ENCODE peak calls at places on chromosomes 11 and 22, in six cellular contexts. One of them, this sample, is unnamed.

GRCh38 chr22:36921309-36922096 is 8.1 kb downstream of the CSF2RB start:
- DNase-seq in H9: no peak
- DNase-seq in IMR-90: no peak
- DNase-seq in mesenchymal stem cell: no peak
- DNase-seq in trophoblast cell: peak
- DNase-seq in neuronal stem cell: no peak
- DNase-seq in this sample: no peak

GRCh38 chr22:49415219-49415951 is 412.3 kb downstream of the BRD1 start:
- DNase-seq in IMR-90: no peak
- DNase-seq in trophoblast cell: no peak
- DNase-seq in mesenchymal stem cell: no peak
- DNase-seq in H9: no peak
- DNase-seq in neuronal stem cell: no peak
- DNase-seq in this sample: no peak

GRCh38 chr11:125057370-125058060 is 5.6 kb upstream of the SLC37A2 start:
- DNase-seq in neuronal stem cell: no peak
- DNase-seq in mesenchymal stem cell: no peak
- DNase-seq in trophoblast cell: no peak
- DNase-seq in H9: no peak
- DNase-seq in IMR-90: no peak
- DNase-seq in this sample: no peak

GRCh38 chr22:42432818-42433217 is 615 bp upstream of the NFAM1 start:
- DNase-seq in trophoblast cell: no peak
- DNase-seq in H9: no peak
- DNase-seq in mesenchymal stem cell: no peak
- DNase-seq in IMR-90: no peak
- DNase-seq in neuronal stem cell: no peak
- DNase-seq in this sample: no peak

GRCh38 chr11:35210886-35211546 is 72.0 kb downstream of the CD44 start:
- DNase-seq in neuronal stem cell: no peak
- DNase-seq in H9: no peak
- DNase-seq in IMR-90: no peak
- DNase-seq in trophoblast cell: no peak
- DNase-seq in mesenchymal stem cell: no peak
- DNase-seq in this sample: no peak

GRCh38 chr22:20522828-20523117 is 15.4 kb downstream of the MED15 start:
- DNase-seq in mesenchymal stem cell: no peak
- DNase-seq in trophoblast cell: no peak
- DNase-seq in IMR-90: no peak
- DNase-seq in H9: no peak
- DNase-seq in neuronal stem cell: no peak
- DNase-seq in this sample: no peak

GRCh38 chr22:26570126-26570525 is 19.8 kb downstream of the TPST2 start:
- DNase-seq in neuronal stem cell: no peak
- DNase-seq in mesenchymal stem cell: no peak
- DNase-seq in IMR-90: no peak
- DNase-seq in trophoblast cell: no peak
- DNase-seq in H9: no peak
- DNase-seq in this sample: no peak

GRCh38 chr11:99739464-99740089 is 718.8 kb downstream of the CNTN5 start:
- DNase-seq in trophoblast cell: no peak
- DNase-seq in H9: no peak
- DNase-seq in IMR-90: peak
- DNase-seq in neuronal stem cell: peak
- DNase-seq in mesenchymal stem cell: peak
- DNase-seq in this sample: no peak

GRCh38 chr11:106733518-106734162 is 284.6 kb downstream of the GUCY1A2 start:
- DNase-seq in trophoblast cell: no peak
- DNase-seq in neuronal stem cell: no peak
- DNase-seq in mesenchymal stem cell: no peak
- DNase-seq in H9: no peak
- DNase-seq in IMR-90: no peak
- DNase-seq in this sample: no peak

GRCh38 chr11:83815736-83816135 is 529.6 kb upstream of the CCDC90B start:
- DNase-seq in neuronal stem cell: no peak
- DNase-seq in H9: no peak
- DNase-seq in mesenchymal stem cell: no peak
- DNase-seq in trophoblast cell: no peak
- DNase-seq in IMR-90: peak
- DNase-seq in this sample: no peak

GRCh38 chr11:128903248-128904041 is 12.3 kb downstream of the KCNJ5 start:
- DNase-seq in IMR-90: peak
- DNase-seq in trophoblast cell: no peak
- DNase-seq in H9: peak
- DNase-seq in neuronal stem cell: no peak
- DNase-seq in mesenchymal stem cell: no peak
- DNase-seq in this sample: no peak

GRCh38 chr22:32665676-32666075 is 135.8 kb upstream of the TIMP3 start:
- DNase-seq in trophoblast cell: no peak
- DNase-seq in neuronal stem cell: no peak
- DNase-seq in mesenchymal stem cell: peak
- DNase-seq in H9: no peak
- DNase-seq in IMR-90: peak
- DNase-seq in this sample: no peak

GRCh38 chr11:2944953-2945756 is 15.9 kb upstream of the PHLDA2 start:
- DNase-seq in trophoblast cell: peak
- DNase-seq in H9: peak
- DNase-seq in IMR-90: peak
- DNase-seq in neuronal stem cell: peak
- DNase-seq in mesenchymal stem cell: peak
- DNase-seq in this sample: peak

GRCh38 chr11:103939694-103940093 is 96.7 kb upstream of the DDI1 start:
- DNase-seq in trophoblast cell: no peak
- DNase-seq in mesenchymal stem cell: no peak
- DNase-seq in IMR-90: no peak
- DNase-seq in H9: no peak
- DNase-seq in neuronal stem cell: no peak
- DNase-seq in this sample: no peak

GRCh38 chr22:41334215-41334614 is 32.9 kb downstream of the ZC3H7B start:
- DNase-seq in trophoblast cell: no peak
- DNase-seq in neuronal stem cell: no peak
- DNase-seq in H9: no peak
- DNase-seq in mesenchymal stem cell: no peak
- DNase-seq in IMR-90: no peak
- DNase-seq in this sample: no peak

GRCh38 chr22:41333806-41334205 is 32.5 kb downstream of the ZC3H7B start:
- DNase-seq in H9: no peak
- DNase-seq in trophoblast cell: peak
- DNase-seq in neuronal stem cell: no peak
- DNase-seq in IMR-90: no peak
- DNase-seq in mesenchymal stem cell: no peak
- DNase-seq in this sample: no peak

GRCh38 chr22:41338614-41339212 is 37.4 kb downstream of the ZC3H7B start:
- DNase-seq in IMR-90: no peak
- DNase-seq in H9: no peak
- DNase-seq in mesenchymal stem cell: no peak
- DNase-seq in neuronal stem cell: no peak
- DNase-seq in trophoblast cell: no peak
- DNase-seq in this sample: no peak

GRCh38 chr22:41332217-41332616 is 30.9 kb downstream of the ZC3H7B start:
- DNase-seq in mesenchymal stem cell: no peak
- DNase-seq in H9: no peak
- DNase-seq in IMR-90: no peak
- DNase-seq in neuronal stem cell: no peak
- DNase-seq in trophoblast cell: no peak
- DNase-seq in this sample: no peak

GRCh38 chr22:41334951-41335635 is 33.8 kb downstream of the ZC3H7B start:
- DNase-seq in IMR-90: no peak
- DNase-seq in mesenchymal stem cell: no peak
- DNase-seq in neuronal stem cell: no peak
- DNase-seq in H9: no peak
- DNase-seq in trophoblast cell: no peak
- DNase-seq in this sample: no peak
- H4K91ac ChIP-seq in IMR-90: no peak
- H4K91ac ChIP-seq in mesenchymal stem cell: no peak
- H4K91ac ChIP-seq in neuronal stem cell: no peak
- H4K91ac ChIP-seq in H9: no peak
- H4K91ac ChIP-seq in trophoblast cell: no peak
- H4K91ac ChIP-seq in this sample: no peak

DNA sequence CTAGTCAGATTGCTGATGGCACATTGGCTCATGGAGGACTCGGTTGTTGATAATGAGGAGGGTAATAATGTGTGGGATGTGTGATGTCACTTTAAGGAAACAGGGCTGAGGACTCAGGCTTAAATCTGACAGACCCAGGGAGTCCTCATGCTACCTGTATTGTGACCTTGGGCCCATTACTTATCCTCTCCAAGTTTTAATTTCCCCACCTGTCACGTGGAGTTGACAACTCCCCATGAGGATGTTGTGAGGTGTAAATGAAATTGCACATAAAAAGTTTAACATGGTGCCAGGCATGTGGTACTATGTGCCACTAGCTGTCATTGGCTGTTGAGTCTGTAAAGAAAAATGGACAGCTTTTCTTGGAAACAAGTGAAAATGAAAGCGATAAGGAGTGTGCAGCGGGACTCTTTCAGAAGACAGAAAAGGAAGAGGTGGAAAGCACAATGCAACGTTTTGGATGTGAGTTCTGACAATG is 15.3 kb downstream of the IL10RA start:
- DNase-seq in trophoblast cell: no peak
- DNase-seq in mesenchymal stem cell: no peak
- DNase-seq in H9: no peak
- DNase-seq in IMR-90: no peak
- DNase-seq in neuronal stem cell: no peak
- DNase-seq in this sample: no peak
- H4K91ac ChIP-seq in trophoblast cell: no peak
- H4K91ac ChIP-seq in mesenchymal stem cell: no peak
- H4K91ac ChIP-seq in H9: no peak
- H4K91ac ChIP-seq in IMR-90: no peak
- H4K91ac ChIP-seq in neuronal stem cell: no peak
- H4K91ac ChIP-seq in this sample: no peak

GRCh38 chr11:69368119-69368880 is 74.3 kb downstream of the MYEOV start:
- DNase-seq in mesenchymal stem cell: no peak
- DNase-seq in neuronal stem cell: no peak
- DNase-seq in H9: peak
- DNase-seq in IMR-90: no peak
- DNase-seq in trophoblast cell: no peak
- DNase-seq in this sample: peak

GRCh38 chr11:69369210-69369609 is 75.3 kb downstream of the MYEOV start:
- DNase-seq in mesenchymal stem cell: no peak
- DNase-seq in IMR-90: no peak
- DNase-seq in neuronal stem cell: no peak
- DNase-seq in H9: peak
- DNase-seq in trophoblast cell: no peak
- DNase-seq in this sample: no peak

GRCh38 chr11:69365567-69365966 is 71.6 kb downstream of the MYEOV start:
- DNase-seq in H9: no peak
- DNase-seq in IMR-90: no peak
- DNase-seq in neuronal stem cell: no peak
- DNase-seq in trophoblast cell: no peak
- DNase-seq in mesenchymal stem cell: no peak
- DNase-seq in this sample: no peak

GRCh38 chr11:69366591-69366990 is 72.6 kb downstream of the MYEOV start:
- DNase-seq in mesenchymal stem cell: no peak
- DNase-seq in H9: peak
- DNase-seq in IMR-90: no peak
- DNase-seq in neuronal stem cell: no peak
- DNase-seq in trophoblast cell: no peak
- DNase-seq in this sample: no peak

GRCh38 chr11:69367211-69367964 is 73.4 kb downstream of the MYEOV start:
- DNase-seq in mesenchymal stem cell: peak
- DNase-seq in H9: peak
- DNase-seq in neuronal stem cell: no peak
- DNase-seq in trophoblast cell: no peak
- DNase-seq in IMR-90: peak
- DNase-seq in this sample: peak
- H4K91ac ChIP-seq in mesenchymal stem cell: peak
- H4K91ac ChIP-seq in H9: no peak
- H4K91ac ChIP-seq in neuronal stem cell: no peak
- H4K91ac ChIP-seq in trophoblast cell: no peak
- H4K91ac ChIP-seq in IMR-90: peak
- H4K91ac ChIP-seq in this sample: no peak

GRCh38 chr11:65425971-65426838 is 3.6 kb downstream of the NEAT1 start:
- DNase-seq in neuronal stem cell: no peak
- DNase-seq in trophoblast cell: peak
- DNase-seq in mesenchymal stem cell: peak
- DNase-seq in H9: no peak
- DNase-seq in IMR-90: peak
- DNase-seq in this sample: no peak
- H4K91ac ChIP-seq in neuronal stem cell: no peak
- H4K91ac ChIP-seq in trophoblast cell: no peak
- H4K91ac ChIP-seq in mesenchymal stem cell: no peak
- H4K91ac ChIP-seq in H9: no peak
- H4K91ac ChIP-seq in IMR-90: no peak
- H4K91ac ChIP-seq in this sample: no peak

GRCh38 chr11:131658414-131658813 is 288.0 kb downstream of the NTM start:
- DNase-seq in IMR-90: no peak
- DNase-seq in mesenchymal stem cell: no peak
- DNase-seq in H9: no peak
- DNase-seq in trophoblast cell: no peak
- DNase-seq in neuronal stem cell: no peak
- DNase-seq in this sample: no peak

GRCh38 chr11:131656839-131657211 is 286.4 kb downstream of the NTM start:
- DNase-seq in H9: peak
- DNase-seq in mesenchymal stem cell: no peak
- DNase-seq in neuronal stem cell: no peak
- DNase-seq in IMR-90: no peak
- DNase-seq in trophoblast cell: no peak
- DNase-seq in this sample: no peak

GRCh38 chr11:131661137-131661536 is 290.7 kb downstream of the NTM start:
- DNase-seq in neuronal stem cell: no peak
- DNase-seq in trophoblast cell: peak
- DNase-seq in H9: no peak
- DNase-seq in mesenchymal stem cell: peak
- DNase-seq in IMR-90: peak
- DNase-seq in this sample: no peak

GRCh38 chr11:131659931-131660330 is 289.5 kb downstream of the NTM start:
- DNase-seq in trophoblast cell: no peak
- DNase-seq in H9: no peak
- DNase-seq in neuronal stem cell: no peak
- DNase-seq in IMR-90: no peak
- DNase-seq in mesenchymal stem cell: no peak
- DNase-seq in this sample: no peak

GRCh38 chr11:131658952-131659351 is 288.5 kb downstream of the NTM start:
- DNase-seq in H9: no peak
- DNase-seq in mesenchymal stem cell: no peak
- DNase-seq in IMR-90: no peak
- DNase-seq in neuronal stem cell: no peak
- DNase-seq in trophoblast cell: no peak
- DNase-seq in this sample: no peak
- H4K91ac ChIP-seq in H9: no peak
- H4K91ac ChIP-seq in mesenchymal stem cell: no peak
- H4K91ac ChIP-seq in IMR-90: no peak
- H4K91ac ChIP-seq in neuronal stem cell: no peak
- H4K91ac ChIP-seq in trophoblast cell: no peak
- H4K91ac ChIP-seq in this sample: peak